ENCODE peak calls at places on chromosome 5, in six cellular contexts. Q, U, V, I, L and Z are unnamed samples.
A peak's percentile ranks its signal among the peaks of the same experiment; 100 is the strongest.

GRCh38 chr5:104817127-104817526 is 1254.5 kb upstream of the NUDT12 start:
- DNase-seq in U (no peak), V (no peak), I (no peak), Q (no peak), L (no peak), Z (no peak)

GRCh38 chr5:36696059-36696673 is 89.8 kb downstream of the SLC1A3 start:
- DNase-seq in U (peak; percentile 53), I (peak; percentile 50), V (peak; percentile 47), L (no peak), Q (peak; percentile 27), Z (no peak)

GRCh38 chr5:123673107-123673506 is 161.1 kb downstream of the CSNK1G3 start:
- DNase-seq in Q (peak; percentile 19), L (no peak), I (no peak), V (no peak), U (no peak), Z (no peak)

GRCh38 chr5:27316283-27316675 is 277.9 kb upstream of the CDH9 start:
- DNase-seq in L (no peak), U (peak; percentile 91), V (no peak), I (no peak), Q (no peak), Z (no peak)

GRCh38 chr5:143791848-143792701 is 19.9 kb upstream of the HMHB1 start:
- DNase-seq in U (no peak), Q (peak; percentile 53), I (no peak), V (peak; percentile 16), L (no peak), Z (no peak)

GRCh38 chr5:143557061-143557818 is 153.8 kb upstream of the NR3C1 start:
- DNase-seq in U (peak; percentile 84), I (no peak), Q (peak; percentile 42), L (no peak), V (no peak), Z (no peak)

GRCh38 chr5:116404001-116404400 is 170.6 kb downstream of the SEMA6A start:
- DNase-seq in I (no peak), Q (no peak), V (no peak), U (no peak), L (no peak), Z (no peak)

GRCh38 chr5:132750471-132751230 is 3.4 kb downstream of the CCNI2 start:
- DNase-seq in U (no peak), Q (no peak), L (no peak), I (no peak), V (no peak), Z (no peak)

GRCh38 chr5:17828709-17829108 is 194.4 kb downstream of the TAF11L14 start:
- DNase-seq in Q (no peak), U (no peak), I (no peak), V (peak; percentile 7), L (no peak), Z (no peak)

GRCh38 chr5:67561145-67561932 is 364.7 kb upstream of the CD180 start:
- DNase-seq in L (no peak), V (no peak), I (no peak), U (no peak), Q (peak; percentile 44), Z (no peak)